ENCODE peak calls at places on chromosomes 1 and 21, in seven cellular contexts. One of them, this sample, is unnamed.

GRCh38 chr1:207027221-207027777 is 5.3 kb downstream of the C1orf116 start:
- DNase-seq in A549: peak; percentile 91
- DNase-seq in transverse colon: peak; percentile 82
- DNase-seq in prostate gland: no peak
- DNase-seq in IMR-90: peak; percentile 22
- DNase-seq in sigmoid colon: no peak
- DNase-seq in stomach: peak; percentile 66
- DNase-seq in this sample: no peak

GRCh38 chr1:202251424-202252256 is 58.0 kb downstream of the LGR6 start:
- DNase-seq in A549: no peak
- DNase-seq in transverse colon: no peak
- DNase-seq in prostate gland: no peak
- DNase-seq in IMR-90: no peak
- DNase-seq in sigmoid colon: peak; percentile 40
- DNase-seq in stomach: no peak
- DNase-seq in this sample: no peak

GRCh38 chr1:33147997-33148314 is 33.9 kb downstream of the TRIM62 start:
- DNase-seq in A549: peak; percentile 52
- DNase-seq in transverse colon: no peak
- DNase-seq in prostate gland: no peak
- DNase-seq in IMR-90: peak; percentile 59
- DNase-seq in sigmoid colon: no peak
- DNase-seq in stomach: no peak
- DNase-seq in this sample: no peak

GRCh38 chr1:16253332-16253922 is 16.4 kb upstream of the CPLANE2 start:
- DNase-seq in A549: no peak
- DNase-seq in transverse colon: no peak
- DNase-seq in prostate gland: no peak
- DNase-seq in IMR-90: no peak
- DNase-seq in sigmoid colon: no peak
- DNase-seq in stomach: peak; percentile 11
- DNase-seq in this sample: no peak

GRCh38 chr1:10650591-10651216 is 145.7 kb downstream of the CASZ1 start:
- DNase-seq in A549: no peak
- DNase-seq in transverse colon: no peak
- DNase-seq in prostate gland: no peak
- DNase-seq in IMR-90: no peak
- DNase-seq in sigmoid colon: no peak
- DNase-seq in stomach: no peak
- DNase-seq in this sample: no peak

GRCh38 chr1:201565771-201566528 is 27.0 kb downstream of the NAV1 start:
- DNase-seq in A549: no peak
- DNase-seq in transverse colon: no peak
- DNase-seq in prostate gland: no peak
- DNase-seq in IMR-90: no peak
- DNase-seq in sigmoid colon: peak; percentile 63
- DNase-seq in stomach: no peak
- DNase-seq in this sample: no peak

GRCh38 chr1:183318433-183318832 is 99.7 kb downstream of the NMNAT2 start:
- DNase-seq in A549: peak; percentile 48
- DNase-seq in transverse colon: peak; percentile 52
- DNase-seq in prostate gland: peak; percentile 61
- DNase-seq in IMR-90: peak; percentile 95
- DNase-seq in sigmoid colon: peak; percentile 95
- DNase-seq in stomach: peak; percentile 42
- DNase-seq in this sample: peak; percentile 85

GRCh38 chr1:207049514-207049913 is 1.5 kb downstream of the YOD1 start:
- DNase-seq in A549: no peak
- DNase-seq in transverse colon: no peak
- DNase-seq in prostate gland: no peak
- DNase-seq in IMR-90: no peak
- DNase-seq in sigmoid colon: no peak
- DNase-seq in stomach: no peak
- DNase-seq in this sample: no peak

GRCh38 chr1:43979528-43980254 is 681 bp downstream of the B4GALT2 start:
- DNase-seq in A549: no peak
- DNase-seq in transverse colon: peak; percentile 72
- DNase-seq in prostate gland: no peak
- DNase-seq in IMR-90: peak; percentile 41
- DNase-seq in sigmoid colon: no peak
- DNase-seq in stomach: peak; percentile 39
- DNase-seq in this sample: peak; percentile 50

GRCh38 chr1:159000627-159001026 is 9.1 kb upstream of the IFI16 start:
- DNase-seq in A549: no peak
- DNase-seq in transverse colon: peak; percentile 72
- DNase-seq in prostate gland: peak; percentile 78
- DNase-seq in IMR-90: peak; percentile 94
- DNase-seq in sigmoid colon: peak; percentile 95
- DNase-seq in stomach: peak; percentile 57
- DNase-seq in this sample: peak; percentile 90

GRCh38 chr1:39407889-39408640 is 83.4 kb upstream of the BMP8A start:
- DNase-seq in A549: no peak
- DNase-seq in transverse colon: peak; percentile 27
- DNase-seq in prostate gland: no peak
- DNase-seq in IMR-90: no peak
- DNase-seq in sigmoid colon: no peak
- DNase-seq in stomach: no peak
- DNase-seq in this sample: no peak

GRCh38 chr1:227808566-227808965 is 6.9 kb upstream of the PRSS38 start:
- DNase-seq in A549: no peak
- DNase-seq in transverse colon: no peak
- DNase-seq in prostate gland: no peak
- DNase-seq in IMR-90: peak; percentile 20
- DNase-seq in sigmoid colon: no peak
- DNase-seq in stomach: no peak
- DNase-seq in this sample: no peak

GRCh38 chr1:115277276-115277675 is 60.8 kb downstream of the NGF start:
- DNase-seq in A549: no peak
- DNase-seq in transverse colon: no peak
- DNase-seq in prostate gland: no peak
- DNase-seq in IMR-90: peak; percentile 80
- DNase-seq in sigmoid colon: no peak
- DNase-seq in stomach: no peak
- DNase-seq in this sample: no peak

GRCh38 chr21:25717491-25718139 is 17.1 kb downstream of the ATP5PF start:
- DNase-seq in A549: no peak
- DNase-seq in transverse colon: no peak
- DNase-seq in prostate gland: no peak
- DNase-seq in IMR-90: peak; percentile 51
- DNase-seq in sigmoid colon: no peak
- DNase-seq in stomach: no peak
- DNase-seq in this sample: no peak

GRCh38 chr1:41868241-41868953 is 50.3 kb downstream of the HIVEP3 start:
- DNase-seq in A549: no peak
- DNase-seq in transverse colon: no peak
- DNase-seq in prostate gland: no peak
- DNase-seq in IMR-90: no peak
- DNase-seq in sigmoid colon: no peak
- DNase-seq in stomach: no peak
- DNase-seq in this sample: no peak

GRCh38 chr1:234326493-234327366 is 46.5 kb upstream of the COA6 start:
- DNase-seq in A549: peak; percentile 66
- DNase-seq in transverse colon: peak; percentile 55
- DNase-seq in prostate gland: peak; percentile 46
- DNase-seq in IMR-90: peak; percentile 43
- DNase-seq in sigmoid colon: no peak
- DNase-seq in stomach: peak; percentile 60
- DNase-seq in this sample: peak; percentile 74

GRCh38 chr1:161440312-161440894 is 64.9 kb upstream of the FCGR2A start:
- DNase-seq in A549: peak; percentile 78
- DNase-seq in transverse colon: peak; percentile 68
- DNase-seq in prostate gland: no peak
- DNase-seq in IMR-90: peak; percentile 53
- DNase-seq in sigmoid colon: peak; percentile 63
- DNase-seq in stomach: peak; percentile 48
- DNase-seq in this sample: peak; percentile 70

GRCh38 chr1:88608139-88608943 is 75.7 kb upstream of the PKN2 start:
- DNase-seq in A549: peak; percentile 21
- DNase-seq in transverse colon: no peak
- DNase-seq in prostate gland: no peak
- DNase-seq in IMR-90: peak; percentile 37
- DNase-seq in sigmoid colon: no peak
- DNase-seq in stomach: no peak
- DNase-seq in this sample: no peak

GRCh38 chr1:41800237-41800902 is 118.4 kb downstream of the HIVEP3 start:
- DNase-seq in A549: no peak
- DNase-seq in transverse colon: no peak
- DNase-seq in prostate gland: no peak
- DNase-seq in IMR-90: no peak
- DNase-seq in sigmoid colon: no peak
- DNase-seq in stomach: no peak
- DNase-seq in this sample: peak; percentile 49

GRCh38 chr1:115182012-115182715 is 92.9 kb upstream of the TSPAN2 start:
- DNase-seq in A549: no peak
- DNase-seq in transverse colon: no peak
- DNase-seq in prostate gland: no peak
- DNase-seq in IMR-90: no peak
- DNase-seq in sigmoid colon: no peak
- DNase-seq in stomach: no peak
- DNase-seq in this sample: no peak

GRCh38 chr1:19926296-19927129 is 3.1 kb upstream of the PLA2G2E start:
- DNase-seq in A549: no peak
- DNase-seq in transverse colon: no peak
- DNase-seq in prostate gland: no peak
- DNase-seq in IMR-90: no peak
- DNase-seq in sigmoid colon: no peak
- DNase-seq in stomach: no peak
- DNase-seq in this sample: no peak

DNA sequence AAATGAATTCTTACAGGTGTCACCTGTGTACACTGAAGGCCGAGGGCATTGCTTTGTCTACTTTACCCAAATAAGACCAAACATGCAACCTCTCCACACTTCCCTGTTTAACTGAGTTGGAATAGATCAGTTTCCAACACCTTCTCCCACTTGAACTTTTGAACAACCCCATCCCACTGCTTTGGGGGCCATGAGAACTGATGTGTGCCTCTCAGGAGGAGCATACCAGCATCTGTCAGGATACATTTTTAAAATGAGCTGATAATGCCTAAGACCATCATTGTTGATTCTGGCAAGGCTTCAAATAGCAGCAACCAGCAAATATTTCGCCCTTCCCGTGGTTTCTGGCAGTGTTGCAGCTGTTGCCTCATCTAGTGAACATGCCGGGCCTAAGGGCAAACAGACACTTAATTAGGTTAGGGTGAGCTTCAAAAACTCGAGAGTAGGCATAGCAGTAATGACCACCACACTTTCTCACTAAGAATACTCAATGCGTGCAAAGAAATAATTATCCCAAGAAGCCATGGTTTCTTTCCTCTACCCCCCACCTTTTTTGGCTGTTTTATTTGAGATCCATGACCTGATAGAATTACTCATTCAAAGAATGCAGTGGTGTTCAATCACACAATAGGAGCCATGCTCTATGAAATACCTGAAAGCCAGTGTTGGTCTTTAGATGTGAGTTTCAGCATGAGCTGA is 63.7 kb downstream of the MAP10 start:
- DNase-seq in A549: peak; percentile 7
- DNase-seq in transverse colon: no peak
- DNase-seq in prostate gland: peak; percentile 30
- DNase-seq in IMR-90: peak; percentile 83
- DNase-seq in sigmoid colon: no peak
- DNase-seq in stomach: no peak
- DNase-seq in this sample: no peak
- TF ChIP-seq POLR2A in A549: peak; percentile 54
- TF ChIP-seq POLR2A in transverse colon: no peak
- TF ChIP-seq POLR2A in prostate gland: no peak
- TF ChIP-seq POLR2A in IMR-90: peak; percentile 75
- TF ChIP-seq POLR2A in sigmoid colon: no peak
- TF ChIP-seq POLR2A in stomach: no peak
- TF ChIP-seq POLR2A in this sample: no peak

DNA sequence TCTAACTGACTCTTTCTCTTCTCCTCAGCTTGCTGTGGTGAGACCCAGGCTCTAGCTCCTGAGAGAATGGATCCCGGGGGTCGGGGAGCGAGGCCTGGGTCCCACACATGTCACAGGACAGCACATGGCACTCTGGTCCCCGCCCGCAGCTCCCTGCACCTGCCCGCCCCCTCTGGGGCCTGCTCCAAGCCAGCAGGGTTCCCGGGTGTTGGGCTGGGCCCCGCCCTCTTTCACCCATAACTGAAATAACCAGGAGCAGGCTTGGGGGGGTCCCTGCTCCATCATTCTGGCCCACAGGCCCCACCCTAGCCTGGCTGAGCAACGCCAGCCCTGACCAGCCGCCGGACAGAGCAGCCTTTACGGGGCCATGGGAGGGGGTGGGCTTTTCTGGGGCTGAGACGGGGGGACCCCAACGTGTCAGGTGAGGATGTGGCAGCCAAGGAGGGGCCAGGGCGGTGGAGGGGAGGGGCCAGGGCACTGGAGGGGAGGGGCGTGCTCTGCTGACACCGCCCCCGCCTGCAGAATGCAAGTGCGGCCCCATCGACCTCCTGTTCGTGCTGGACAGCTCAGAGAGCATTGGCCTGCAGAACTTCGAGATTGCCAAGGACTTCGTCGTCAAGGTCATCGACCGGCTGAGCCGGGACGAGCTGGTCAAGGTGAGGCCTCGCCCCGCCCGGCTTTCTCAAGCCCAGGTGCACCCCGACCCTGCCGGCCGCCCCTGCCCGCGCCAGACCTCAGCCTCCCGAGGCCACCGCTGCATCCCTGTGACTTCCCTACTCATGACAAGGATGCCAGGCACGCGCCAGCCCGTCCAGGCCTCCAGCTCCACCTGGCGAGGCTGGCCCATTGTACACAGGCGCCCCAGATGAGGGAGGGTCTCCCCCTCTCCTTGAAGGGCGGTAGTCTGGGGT is 19.4 kb downstream of the COL6A1 start:
- DNase-seq in A549: no peak
- DNase-seq in transverse colon: peak; percentile 11
- DNase-seq in prostate gland: peak; percentile 2
- DNase-seq in IMR-90: no peak
- DNase-seq in sigmoid colon: peak; percentile 87
- DNase-seq in stomach: peak; percentile 24
- DNase-seq in this sample: peak; percentile 26
- H3K9me3 ChIP-seq in A549: no peaks in the 10 kb centered on the region
- H3K9me3 ChIP-seq in transverse colon: no peaks in the 10 kb centered on the region
- H3K9me3 ChIP-seq in prostate gland: no peaks in the 10 kb centered on the region
- H3K9me3 ChIP-seq in IMR-90: no peaks in the 10 kb centered on the region
- H3K9me3 ChIP-seq in sigmoid colon: no peaks in the 10 kb centered on the region
- H3K9me3 ChIP-seq in stomach: no peaks in the 10 kb centered on the region
- H3K9me3 ChIP-seq in this sample: no peaks in the 10 kb centered on the region

GRCh38 chr1:156001682-156002171 is 19.0 kb downstream of the SSR2 start:
- DNase-seq in A549: no peak
- DNase-seq in transverse colon: peak; percentile 44
- DNase-seq in prostate gland: no peak
- DNase-seq in IMR-90: no peak
- DNase-seq in sigmoid colon: no peak
- DNase-seq in stomach: no peak
- DNase-seq in this sample: no peak
- TF ChIP-seq POLR2A in A549: no peak
- TF ChIP-seq POLR2A in transverse colon: no peak
- TF ChIP-seq POLR2A in prostate gland: no peak
- TF ChIP-seq POLR2A in IMR-90: no peak
- TF ChIP-seq POLR2A in sigmoid colon: no peak
- TF ChIP-seq POLR2A in stomach: no peak
- TF ChIP-seq POLR2A in this sample: no peak

DNA sequence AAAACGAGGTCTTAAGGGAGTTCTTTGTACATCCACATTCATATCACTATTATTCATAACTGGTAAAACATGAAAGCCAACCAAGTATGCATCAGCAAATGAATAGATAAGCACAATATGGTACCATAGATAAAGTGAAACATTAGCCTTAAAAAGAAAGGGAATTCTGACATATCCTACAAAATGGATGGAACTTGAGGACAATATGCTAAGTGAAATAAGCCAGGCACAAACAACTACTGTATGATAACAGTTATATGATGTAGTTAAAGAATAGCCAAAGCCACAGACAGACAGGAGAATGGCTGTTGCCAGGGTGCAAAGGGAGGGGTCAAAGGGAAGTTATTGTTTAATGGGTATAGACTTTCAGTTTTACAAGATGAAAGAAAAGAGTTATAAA is 148.9 kb downstream of the EIF4G3 start:
- DNase-seq in A549: no peak
- DNase-seq in transverse colon: peak; percentile 65
- DNase-seq in prostate gland: no peak
- DNase-seq in IMR-90: peak; percentile 37
- DNase-seq in sigmoid colon: no peak
- DNase-seq in stomach: no peak
- DNase-seq in this sample: no peak
- H3K9me3 ChIP-seq in A549: no peaks in the 10 kb centered on the region
- H3K9me3 ChIP-seq in transverse colon: no peaks in the 10 kb centered on the region
- H3K9me3 ChIP-seq in prostate gland: no peaks in the 10 kb centered on the region
- H3K9me3 ChIP-seq in IMR-90: no peaks in the 10 kb centered on the region
- H3K9me3 ChIP-seq in sigmoid colon: no peaks in the 10 kb centered on the region
- H3K9me3 ChIP-seq in stomach: no peaks in the 10 kb centered on the region
- H3K9me3 ChIP-seq in this sample: no peaks in the 10 kb centered on the region

This sample was measured in testis.